ENCODE peak calls at places on chromosomes 16 and 17, in four cellular contexts. One of them, this sample, is unnamed.

GRCh38 chr17:39663688-39664580 is 1.2 kb upstream of the TCAP start:
- DNase-seq in SW480: peak; percentile 23
- DNase-seq in A549: peak; percentile 88
- DNase-seq in brain microvascular endothelial cell: no peak
- DNase-seq in this sample: no peak

GRCh38 chr17:77675816-77676799 is 282.4 kb upstream of the TNRC6C start:
- DNase-seq in SW480: no peak
- DNase-seq in A549: no peak
- DNase-seq in brain microvascular endothelial cell: no peak
- DNase-seq in this sample: no peak

GRCh38 chr17:17935321-17936271 is 36.6 kb downstream of the TOM1L2 start:
- DNase-seq in SW480: peak; percentile 77
- DNase-seq in A549: peak; percentile 34
- DNase-seq in brain microvascular endothelial cell: peak; percentile 86
- DNase-seq in this sample: no peak

GRCh38 chr17:78125976-78126894 is 2.3 kb downstream of the TMC6 start:
- DNase-seq in SW480: no peak
- DNase-seq in A549: no peak
- DNase-seq in brain microvascular endothelial cell: no peak
- DNase-seq in this sample: no peak

GRCh38 chr17:77810536-77810935 is 148.0 kb upstream of the TNRC6C start:
- DNase-seq in SW480: no peak
- DNase-seq in A549: no peak
- DNase-seq in brain microvascular endothelial cell: peak; percentile 35
- DNase-seq in this sample: no peak

GRCh38 chr16:20870122-20870521 is 30.0 kb downstream of the DCUN1D3 start:
- DNase-seq in SW480: no peak
- DNase-seq in A549: no peak
- DNase-seq in brain microvascular endothelial cell: no peak
- DNase-seq in this sample: no peak

GRCh38 chr16:48201515-48202201 is 42.4 kb upstream of the LONP2 start:
- DNase-seq in SW480: no peak
- DNase-seq in A549: no peak
- DNase-seq in brain microvascular endothelial cell: no peak
- DNase-seq in this sample: no peak

GRCh38 chr16:74936902-74937560 is 47.9 kb downstream of the WDR59 start:
- DNase-seq in SW480: peak; percentile 29
- DNase-seq in A549: no peak
- DNase-seq in brain microvascular endothelial cell: peak; percentile 88
- DNase-seq in this sample: peak; percentile 47

GRCh38 chr16:69822174-69822935 is 60.2 kb downstream of the WWP2 start:
- DNase-seq in SW480: no peak
- DNase-seq in A549: no peak
- DNase-seq in brain microvascular endothelial cell: no peak
- DNase-seq in this sample: no peak

GRCh38 chr16:79639576-79640311 is 39.2 kb upstream of the MAF start:
- DNase-seq in SW480: no peak
- DNase-seq in A549: peak; percentile 23
- DNase-seq in brain microvascular endothelial cell: no peak
- DNase-seq in this sample: no peak